ENCODE peak calls at places on chromosomes 5 and 9, in five cellular contexts. J is body of pancreas, B is GM23338, K is GM13977, U is HCT116. G is an unnamed sample.
A peak's percentile ranks its signal among the peaks of the same experiment; 100 is the strongest.

GRCh38 chr9:127188396-127188795 is 66.0 kb upstream of the ANGPTL2 start:
- DNase-seq in J (no peak), B (no peak), K (no peak), U (no peak), G (no peak)

GRCh38 chr5:80408475-80408875 is 611 bp downstream of the ZFYVE16 start:
- DNase-seq in J (peak; percentile 70), B (no peak), K (peak; percentile 54), U (no peak), G (no peak)

GRCh38 chr9:123411191-123411590 is 55.2 kb downstream of the CRB2 start:
- DNase-seq in J (no peak), B (no peak), K (no peak), U (no peak), G (no peak)

GRCh38 chr9:69554945-69555344 is 117.2 kb downstream of the APBA1 start:
- DNase-seq in J (no peak), B (no peak), K (no peak), U (no peak), G (no peak)

GRCh38 chr9:17799383-17799782 is 220.5 kb downstream of the SH3GL2 start:
- DNase-seq in J (no peak), B (no peak), K (no peak), U (no peak), G (no peak)

GRCh38 chr5:54713923-54714581 is 196.5 kb downstream of the SNX18 start:
- DNase-seq in J (no peak), B (no peak), K (no peak), U (no peak), G (no peak)

GRCh38 chr5:179870403-179870903 is 11.8 kb upstream of the MRNIP start:
- DNase-seq in J (peak; percentile 5), B (peak; percentile 78), K (no peak), U (no peak), G (peak; percentile 53)

GRCh38 chr9:98104445-98104881 is 14.6 kb downstream of the TRIM14 start:
- DNase-seq in J (no peak), B (no peak), K (no peak), U (no peak), G (no peak)

GRCh38 chr5:134975078-134975715 is 7.5 kb downstream of the CATSPER3 start:
- DNase-seq in J (no peak), B (no peak), K (no peak), U (no peak), G (no peak)

GRCh38 chr5:131505237-131505908 is 129.7 kb downstream of the RAPGEF6 start:
- DNase-seq in J (no peak), B (no peak), K (no peak), U (no peak), G (no peak)

GRCh38 chr5:73437126-73438047 is 11.2 kb downstream of the FOXD1 start:
- DNase-seq in J (no peak), B (peak; percentile 82), K (peak; percentile 59), U (peak; percentile 48), G (no peak)

GRCh38 chr5:96256795-96257470 is 176.1 kb downstream of the PCSK1 start:
- DNase-seq in J (peak; percentile 31), B (peak; percentile 18), K (no peak), U (peak; percentile 49), G (no peak)

GRCh38 chr9:92564479-92564878 is 28.7 kb upstream of the ECM2 start:
- DNase-seq in J (no peak), B (no peak), K (no peak), U (no peak), G (no peak)

GRCh38 chr5:124740991-124741583 is 5.4 kb downstream of the ZNF608 start:
- DNase-seq in J (no peak), B (no peak), K (no peak), U (no peak), G (no peak)

GRCh38 chr9:23492126-23493002 is 333.7 kb downstream of the ELAVL2 start:
- DNase-seq in J (no peak), B (peak; percentile 81), K (peak; percentile 18), U (no peak), G (no peak)

GRCh38 chr5:111735829-111736228 is 21.2 kb downstream of the NREP start:
- DNase-seq in J (no peak), B (peak; percentile 64), K (no peak), U (no peak), G (peak; percentile 45)

GRCh38 chr9:126093771-126094170 is 232.9 kb upstream of the MVB12B start:
- DNase-seq in J (no peak), B (peak; percentile 50), K (no peak), U (no peak), G (no peak)

GRCh38 chr5:153523196-153523595 is 32.7 kb downstream of the GRIA1 start:
- DNase-seq in J (no peak), B (no peak), K (no peak), U (no peak), G (no peak)

GRCh38 chr9:34958411-34958982 is 412 bp downstream of the PHF24 start:
- DNase-seq in J (no peak), B (no peak), K (no peak), U (no peak), G (no peak)

GRCh38 chr5:170147051-170147785 is 41.5 kb downstream of the FOXI1 start:
- DNase-seq in J (no peak), B (no peak), K (no peak), U (no peak), G (no peak)

GRCh38 chr5:14286574-14287399 is 143.6 kb downstream of the TRIO start:
- DNase-seq in J (no peak), B (no peak), K (peak; percentile 33), U (no peak), G (no peak)

GRCh38 chr9:122119166-122119521 is 26.0 kb upstream of the TTLL11 start:
- DNase-seq in J (no peak), B (no peak), K (no peak), U (no peak), G (no peak)

GRCh38 chr9:105007143-105007542 is 79.2 kb upstream of the ABCA1 start:
- DNase-seq in J (no peak), B (no peak), K (no peak), U (no peak), G (peak; percentile 36)

GRCh38 chr5:124948062-124948753 is 201.8 kb upstream of the ZNF608 start:
- DNase-seq in J (no peak), B (no peak), K (no peak), U (no peak), G (peak; percentile 28)

GRCh38 chr5:168324864-168325615 is 33.6 kb downstream of the WWC1 start:
- DNase-seq in J (peak; percentile 49), B (no peak), K (no peak), U (peak; percentile 62), G (peak; percentile 52)

GRCh38 chr5:42908086-42908485 is 96.4 kb upstream of the SELENOP start:
- DNase-seq in J (no peak), B (no peak), K (no peak), U (no peak), G (no peak)

GRCh38 chr5:42908509-42909488 is 97.1 kb upstream of the SELENOP start:
- DNase-seq in J (peak; percentile 93), B (peak; percentile 96), K (peak; percentile 87), U (peak; percentile 76), G (peak; percentile 91)

GRCh38 chr5:42915306-42915866 is 103.7 kb upstream of the SELENOP start:
- DNase-seq in J (no peak), B (no peak), K (no peak), U (no peak), G (no peak)

GRCh38 chr5:42912184-42912766 is 100.6 kb upstream of the SELENOP start:
- DNase-seq in J (no peak), B (peak; percentile 16), K (no peak), U (peak; percentile 51), G (no peak)
- TF ChIP-seq CTCF in J (no peak), B (peak; percentile 62), K (peak; percentile 38), U (peak; percentile 62), G (peak; percentile 30)

GRCh38 chr5:92309336-92309991 is 926.3 kb upstream of the ARRDC3 start:
- DNase-seq in J (no peak), B (peak; percentile 52), K (peak; percentile 21), U (peak; percentile 13), G (no peak)
- TF ChIP-seq CTCF in J (no peak), B (peak; percentile 62), K (peak; percentile 55), U (peak; percentile 42), G (no peak)

GRCh38 chr5:109863752-109864151 is 174.0 kb downstream of the MAN2A1 start:
- DNase-seq in J (no peak), B (no peak), K (no peak), U (no peak), G (no peak)
- TF ChIP-seq CTCF in J (no peak), B (no peak), K (no peak), U (no peak), G (no peak)

GRCh38 chr9:89410709-89411111 is 87.2 kb downstream of the SEMA4D start:
- DNase-seq in J (no peak), B (peak; percentile 54), K (peak; percentile 79), U (no peak), G (no peak)
- TF ChIP-seq CTCF in J (no peak), B (peak; percentile 48), K (peak; percentile 33), U (no peak), G (no peak)

DNA sequence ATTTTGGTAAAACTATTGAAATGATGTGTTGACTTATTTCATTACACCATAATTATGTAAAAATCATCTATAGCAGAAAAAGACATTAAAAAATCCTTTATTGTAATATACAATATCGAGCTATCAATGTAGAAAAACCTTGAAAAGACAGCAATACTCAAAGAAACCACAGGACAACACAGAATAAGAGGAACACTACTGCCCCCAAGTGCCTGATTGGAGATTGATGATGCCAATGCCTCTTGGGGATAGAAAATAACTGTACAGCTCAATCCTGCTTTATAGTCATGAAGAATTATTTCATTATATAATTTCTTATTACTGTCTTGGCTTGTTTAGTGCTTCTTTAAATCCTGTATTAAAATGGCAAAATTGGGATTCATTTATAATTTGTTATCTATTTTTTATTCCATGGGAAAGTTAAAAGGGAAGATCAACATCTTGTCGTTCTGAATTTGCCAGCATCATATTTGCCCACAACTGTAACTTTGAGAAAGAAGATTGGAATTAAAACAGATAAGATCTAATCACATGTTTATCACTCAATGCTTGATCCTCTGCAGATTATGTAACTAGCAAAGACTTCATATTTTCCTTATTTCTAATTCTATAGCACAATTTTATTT is 337.5 kb downstream of the CDH9 start:
- DNase-seq in J (peak; percentile 6), B (peak; percentile 75), K (peak; percentile 33), U (no peak), G (no peak)
- TF ChIP-seq CTCF in J (no peak), B (peak; percentile 84), K (peak; percentile 64), U (peak; percentile 26), G (no peak)

GRCh38 chr9:15438891-15439290 is 16.2 kb downstream of the SNAPC3 start:
- DNase-seq in J (no peak), B (no peak), K (no peak), U (no peak), G (no peak)

GRCh38 chr9:15444141-15444540 is 21.5 kb downstream of the SNAPC3 start:
- DNase-seq in J (no peak), B (no peak), K (no peak), U (no peak), G (no peak)
- TF ChIP-seq CTCF in J (no peak), B (no peak), K (no peak), U (no peak), G (no peak)

GRCh38 chr9:4228142-4228541 is 71.7 kb downstream of the GLIS3 start:
- DNase-seq in J (no peak), B (no peak), K (no peak), U (no peak), G (no peak)
- TF ChIP-seq CTCF in J (no peak), B (no peak), K (no peak), U (no peak), G (no peak)